ENCODE peak calls at places on chromosomes 6 and 20, in eight cellular contexts. One of them, this sample, is unnamed.

GRCh38 chr6:39357998-39358686 is 35.6 kb upstream of the KCNK16 start:
- DNase-seq in psoas muscle: no peak
- DNase-seq in AG10803: peak
- DNase-seq in cardiac muscle cell: peak
- DNase-seq in nephron progenitor cell: no peak
- DNase-seq in Calu3: peak
- DNase-seq in uterus: no peak
- DNase-seq in A673: peak
- DNase-seq in this sample: peak

GRCh38 chr6:133568970-133569889 is 319.7 kb upstream of the TCF21 start:
- DNase-seq in psoas muscle: peak
- DNase-seq in AG10803: peak
- DNase-seq in nephron progenitor cell: peak
- DNase-seq in uterus: peak
- DNase-seq in cardiac muscle cell: peak
- DNase-seq in Calu3: peak
- DNase-seq in A673: peak
- DNase-seq in this sample: peak

GRCh38 chr6:27814665-27815424 is 97.4 kb downstream of the OR2B2 start:
- DNase-seq in nephron progenitor cell: peak
- DNase-seq in A673: peak
- DNase-seq in cardiac muscle cell: peak
- DNase-seq in uterus: no peak
- DNase-seq in psoas muscle: no peak
- DNase-seq in Calu3: peak
- DNase-seq in AG10803: peak
- DNase-seq in this sample: peak

GRCh38 chr6:19181252-19181651 is 655.9 kb upstream of the ID4 start:
- DNase-seq in nephron progenitor cell: no peak
- DNase-seq in cardiac muscle cell: no peak
- DNase-seq in Calu3: no peak
- DNase-seq in uterus: no peak
- DNase-seq in psoas muscle: no peak
- DNase-seq in A673: no peak
- DNase-seq in AG10803: no peak
- DNase-seq in this sample: no peak

GRCh38 chr20:31698803-31699718 is 23.6 kb downstream of the BCL2L1 start:
- DNase-seq in A673: no peak
- DNase-seq in cardiac muscle cell: no peak
- DNase-seq in nephron progenitor cell: no peak
- DNase-seq in psoas muscle: peak
- DNase-seq in uterus: peak
- DNase-seq in Calu3: peak
- DNase-seq in AG10803: peak
- DNase-seq in this sample: no peak

GRCh38 chr20:61821698-61822097 is 244.0 kb downstream of the TAF4 start:
- DNase-seq in nephron progenitor cell: no peak
- DNase-seq in AG10803: no peak
- DNase-seq in uterus: no peak
- DNase-seq in A673: no peak
- DNase-seq in cardiac muscle cell: no peak
- DNase-seq in psoas muscle: no peak
- DNase-seq in Calu3: no peak
- DNase-seq in this sample: no peak

GRCh38 chr6:73134588-73134987 is 90.7 kb downstream of the KHDC1L start:
- DNase-seq in psoas muscle: peak
- DNase-seq in A673: peak
- DNase-seq in Calu3: peak
- DNase-seq in uterus: no peak
- DNase-seq in AG10803: peak
- DNase-seq in cardiac muscle cell: no peak
- DNase-seq in nephron progenitor cell: peak
- DNase-seq in this sample: no peak

GRCh38 chr6:80535914-80536565 is 429.6 kb downstream of the BCKDHB start:
- DNase-seq in A673: no peak
- DNase-seq in cardiac muscle cell: no peak
- DNase-seq in psoas muscle: no peak
- DNase-seq in Calu3: no peak
- DNase-seq in nephron progenitor cell: no peak
- DNase-seq in AG10803: peak
- DNase-seq in uterus: no peak
- DNase-seq in this sample: no peak

GRCh38 chr6:122789078-122789861 is at the start of gene SMPDL3A:
- DNase-seq in Calu3: peak
- DNase-seq in cardiac muscle cell: peak
- DNase-seq in uterus: peak
- DNase-seq in AG10803: peak
- DNase-seq in psoas muscle: peak
- DNase-seq in nephron progenitor cell: peak
- DNase-seq in A673: peak
- DNase-seq in this sample: no peak

GRCh38 chr6:122788663-122789062 is 395 bp upstream of the SMPDL3A start:
- DNase-seq in Calu3: no peak
- DNase-seq in AG10803: no peak
- DNase-seq in cardiac muscle cell: peak
- DNase-seq in nephron progenitor cell: no peak
- DNase-seq in uterus: no peak
- DNase-seq in psoas muscle: no peak
- DNase-seq in A673: no peak
- DNase-seq in this sample: no peak

GRCh38 chr6:122790740-122791679 is 2.0 kb downstream of the SMPDL3A start:
- DNase-seq in nephron progenitor cell: no peak
- DNase-seq in cardiac muscle cell: peak
- DNase-seq in AG10803: peak
- DNase-seq in psoas muscle: no peak
- DNase-seq in A673: peak
- DNase-seq in uterus: no peak
- DNase-seq in Calu3: no peak
- DNase-seq in this sample: no peak

GRCh38 chr6:122788208-122788607 is 850 bp upstream of the SMPDL3A start:
- DNase-seq in nephron progenitor cell: no peak
- DNase-seq in cardiac muscle cell: no peak
- DNase-seq in psoas muscle: no peak
- DNase-seq in uterus: no peak
- DNase-seq in AG10803: no peak
- DNase-seq in A673: no peak
- DNase-seq in Calu3: no peak
- DNase-seq in this sample: no peak

DNA sequence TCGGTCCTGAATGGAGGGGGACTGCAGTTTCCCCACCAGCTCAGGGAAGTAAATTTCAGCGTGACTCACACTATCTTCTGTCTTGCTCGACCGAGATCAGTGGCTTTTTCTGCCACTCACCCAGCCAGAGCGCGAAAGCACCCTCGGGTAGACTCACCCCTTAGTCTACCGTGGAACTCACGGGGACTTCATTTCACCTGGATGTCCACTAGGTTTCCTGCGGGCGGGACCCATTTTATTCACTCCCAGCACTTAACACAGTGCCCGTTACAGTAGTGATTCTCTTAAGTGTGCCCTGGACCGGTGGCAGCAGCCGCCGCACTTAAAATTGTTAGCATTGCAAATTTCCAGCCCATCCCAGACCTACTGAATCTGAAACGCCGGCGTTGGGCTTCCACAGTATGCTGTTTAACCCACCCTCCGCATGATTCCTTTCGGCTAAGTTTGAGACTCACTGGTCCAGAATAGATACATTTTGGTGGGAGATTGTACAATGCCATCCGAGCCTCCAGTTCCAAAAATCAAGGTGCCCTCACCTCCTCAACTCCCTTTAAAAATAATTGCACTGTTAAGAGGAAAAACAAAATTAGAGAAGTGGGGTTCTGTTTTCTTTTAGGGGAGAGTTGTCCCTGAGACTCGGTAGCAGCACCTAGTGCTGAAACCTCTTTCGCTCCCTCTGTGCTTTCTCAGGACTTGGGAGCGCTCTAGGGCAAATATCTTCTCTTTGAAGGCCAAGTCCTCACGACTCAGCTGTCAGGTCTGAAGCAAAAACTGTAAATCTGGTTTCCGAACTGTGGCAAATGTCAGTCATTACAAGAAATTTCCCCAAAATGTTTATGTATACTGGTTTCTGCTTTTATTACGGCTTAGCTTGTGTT is 1.0 kb downstream of the SMPDL3A start:
- DNase-seq in nephron progenitor cell: peak
- DNase-seq in Calu3: no peak
- DNase-seq in cardiac muscle cell: peak
- DNase-seq in A673: peak
- DNase-seq in AG10803: peak
- DNase-seq in psoas muscle: peak
- DNase-seq in uterus: peak
- DNase-seq in this sample: no peak
- TF ChIP-seq CTCF in nephron progenitor cell: no peak
- TF ChIP-seq CTCF in Calu3: no peak
- TF ChIP-seq CTCF in cardiac muscle cell: no peak
- TF ChIP-seq CTCF in A673: no peak
- TF ChIP-seq CTCF in AG10803: no peak
- TF ChIP-seq CTCF in psoas muscle: no peak
- TF ChIP-seq CTCF in uterus: no peak
- TF ChIP-seq CTCF in this sample: peak

GRCh38 chr6:85865665-85866372 is 223.1 kb upstream of the SYNCRIP start:
- DNase-seq in Calu3: peak
- DNase-seq in cardiac muscle cell: no peak
- DNase-seq in AG10803: peak
- DNase-seq in nephron progenitor cell: no peak
- DNase-seq in A673: peak
- DNase-seq in psoas muscle: no peak
- DNase-seq in uterus: no peak
- DNase-seq in this sample: no peak

GRCh38 chr6:85867595-85867994 is 224.9 kb upstream of the SYNCRIP start:
- DNase-seq in nephron progenitor cell: no peak
- DNase-seq in psoas muscle: no peak
- DNase-seq in Calu3: no peak
- DNase-seq in cardiac muscle cell: no peak
- DNase-seq in AG10803: no peak
- DNase-seq in A673: no peak
- DNase-seq in uterus: no peak
- DNase-seq in this sample: no peak

GRCh38 chr6:85866373-85866740 is 223.7 kb upstream of the SYNCRIP start:
- DNase-seq in Calu3: no peak
- DNase-seq in cardiac muscle cell: no peak
- DNase-seq in A673: no peak
- DNase-seq in AG10803: peak
- DNase-seq in uterus: no peak
- DNase-seq in nephron progenitor cell: no peak
- DNase-seq in psoas muscle: no peak
- DNase-seq in this sample: no peak

GRCh38 chr6:85866758-85867401 is 224.2 kb upstream of the SYNCRIP start:
- DNase-seq in AG10803: no peak
- DNase-seq in uterus: no peak
- DNase-seq in cardiac muscle cell: no peak
- DNase-seq in Calu3: no peak
- DNase-seq in nephron progenitor cell: no peak
- DNase-seq in psoas muscle: no peak
- DNase-seq in A673: no peak
- DNase-seq in this sample: no peak

GRCh38 chr6:85864453-85865401 is 222.0 kb upstream of the SYNCRIP start:
- DNase-seq in cardiac muscle cell: no peak
- DNase-seq in uterus: no peak
- DNase-seq in Calu3: peak
- DNase-seq in nephron progenitor cell: no peak
- DNase-seq in A673: peak
- DNase-seq in psoas muscle: no peak
- DNase-seq in AG10803: peak
- DNase-seq in this sample: no peak
- TF ChIP-seq CTCF in cardiac muscle cell: peak
- TF ChIP-seq CTCF in uterus: no peak
- TF ChIP-seq CTCF in Calu3: no peak
- TF ChIP-seq CTCF in nephron progenitor cell: no peak
- TF ChIP-seq CTCF in A673: peak
- TF ChIP-seq CTCF in psoas muscle: no peak
- TF ChIP-seq CTCF in AG10803: peak
- TF ChIP-seq CTCF in this sample: peak

DNA sequence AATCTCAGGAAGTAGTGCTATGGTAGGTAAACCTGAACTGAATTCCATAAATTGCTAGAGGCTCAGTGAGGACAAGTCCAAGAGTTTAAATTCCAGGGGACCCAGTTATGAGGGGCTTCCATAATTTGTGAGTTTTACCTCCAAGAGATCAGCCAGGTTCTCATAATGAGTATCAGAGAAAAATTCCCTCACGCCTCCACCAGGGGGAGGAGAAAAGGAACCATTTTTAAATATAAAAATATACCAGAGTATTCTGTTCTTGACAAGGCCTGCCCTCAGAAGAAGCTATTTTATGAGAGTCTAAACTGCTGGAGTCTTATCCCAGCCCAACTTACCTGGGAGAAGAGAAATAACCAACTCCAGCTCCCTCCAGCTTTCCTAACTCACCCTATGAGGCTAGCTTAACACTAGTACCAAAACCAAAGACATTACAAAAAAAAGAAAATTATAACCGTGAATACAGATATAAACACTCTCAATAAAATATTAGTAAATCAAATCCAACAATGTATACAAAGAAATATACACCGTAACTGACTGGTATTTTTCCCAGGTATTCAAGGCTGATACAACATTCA is 158.7 kb downstream of the TFAP2A start:
- DNase-seq in A673: peak
- DNase-seq in Calu3: peak
- DNase-seq in cardiac muscle cell: no peak
- DNase-seq in nephron progenitor cell: no peak
- DNase-seq in AG10803: no peak
- DNase-seq in psoas muscle: no peak
- DNase-seq in uterus: no peak
- DNase-seq in this sample: no peak
- TF ChIP-seq CTCF in A673: peak
- TF ChIP-seq CTCF in Calu3: no peak
- TF ChIP-seq CTCF in cardiac muscle cell: peak
- TF ChIP-seq CTCF in nephron progenitor cell: peak
- TF ChIP-seq CTCF in AG10803: peak
- TF ChIP-seq CTCF in psoas muscle: peak
- TF ChIP-seq CTCF in uterus: no peak
- TF ChIP-seq CTCF in this sample: no peak

GRCh38 chr20:2162823-2163166 is 61.2 kb downstream of the STK35 start:
- DNase-seq in psoas muscle: no peak
- DNase-seq in nephron progenitor cell: no peak
- DNase-seq in AG10803: no peak
- DNase-seq in Calu3: no peak
- DNase-seq in cardiac muscle cell: no peak
- DNase-seq in uterus: no peak
- DNase-seq in A673: no peak
- DNase-seq in this sample: no peak

GRCh38 chr20:2164421-2164820 is 62.8 kb downstream of the STK35 start:
- DNase-seq in uterus: no peak
- DNase-seq in nephron progenitor cell: no peak
- DNase-seq in AG10803: no peak
- DNase-seq in cardiac muscle cell: no peak
- DNase-seq in psoas muscle: no peak
- DNase-seq in A673: no peak
- DNase-seq in Calu3: no peak
- DNase-seq in this sample: no peak

GRCh38 chr20:2163757-2164156 is 62.1 kb downstream of the STK35 start:
- DNase-seq in psoas muscle: no peak
- DNase-seq in Calu3: no peak
- DNase-seq in A673: no peak
- DNase-seq in nephron progenitor cell: no peak
- DNase-seq in AG10803: no peak
- DNase-seq in uterus: no peak
- DNase-seq in cardiac muscle cell: no peak
- DNase-seq in this sample: no peak

GRCh38 chr20:2163312-2163711 is 61.7 kb downstream of the STK35 start:
- DNase-seq in nephron progenitor cell: no peak
- DNase-seq in cardiac muscle cell: no peak
- DNase-seq in A673: no peak
- DNase-seq in AG10803: no peak
- DNase-seq in uterus: no peak
- DNase-seq in Calu3: no peak
- DNase-seq in psoas muscle: no peak
- DNase-seq in this sample: no peak

DNA sequence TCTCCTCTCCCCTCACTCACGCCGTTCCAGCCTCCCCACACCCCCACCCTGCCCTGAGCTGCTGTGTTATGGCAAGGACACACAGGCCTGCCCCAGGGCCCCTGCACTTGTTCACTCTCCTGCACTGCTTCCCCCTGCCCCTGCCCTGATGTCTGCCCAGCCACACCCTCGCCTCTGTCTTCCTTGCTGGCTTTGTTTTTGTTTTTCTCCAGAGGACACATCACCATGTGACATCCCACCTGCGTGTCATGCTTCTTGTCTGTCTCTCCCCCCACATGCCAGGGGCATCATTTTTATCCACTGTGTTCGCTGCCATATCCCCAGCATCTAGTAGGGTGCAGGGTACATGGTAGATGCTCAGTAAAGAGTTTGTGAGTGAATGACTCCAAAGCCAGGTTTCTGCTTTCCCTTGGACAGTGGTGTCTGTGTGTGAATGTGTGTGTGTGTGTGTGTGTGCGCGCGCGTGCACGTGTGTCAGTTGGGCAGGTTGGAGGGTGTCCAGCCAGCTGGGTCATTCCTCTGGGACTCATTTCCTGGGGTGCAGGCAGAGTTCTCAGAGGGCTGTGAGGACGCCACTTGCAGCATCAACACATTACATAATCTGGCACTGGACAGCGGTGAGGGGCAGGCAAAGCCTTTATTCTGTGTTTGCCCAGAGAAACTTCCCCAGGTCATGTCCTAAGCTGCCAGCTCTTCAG is 60.6 kb downstream of the STK35 start:
- DNase-seq in cardiac muscle cell: no peak
- DNase-seq in Calu3: no peak
- DNase-seq in nephron progenitor cell: no peak
- DNase-seq in AG10803: peak
- DNase-seq in uterus: no peak
- DNase-seq in A673: no peak
- DNase-seq in psoas muscle: no peak
- DNase-seq in this sample: no peak
- TF ChIP-seq CTCF in cardiac muscle cell: no peak
- TF ChIP-seq CTCF in Calu3: no peak
- TF ChIP-seq CTCF in nephron progenitor cell: no peak
- TF ChIP-seq CTCF in AG10803: no peak
- TF ChIP-seq CTCF in uterus: no peak
- TF ChIP-seq CTCF in A673: no peak
- TF ChIP-seq CTCF in psoas muscle: no peak
- TF ChIP-seq CTCF in this sample: no peak

This sample was measured in LNCaP clone FGC.